ENCODE peak calls at places on chromosome 10, in four cellular contexts. One of them, this sample, is unnamed.

GRCh38 chr10:6347391-6347951 is 144.7 kb downstream of the PFKFB3 start:
- DNase-seq in T-cell: peak; percentile 69
- DNase-seq in SK-MEL-5: no peak
- DNase-seq in bronchial epithelial cell: no peak
- DNase-seq in this sample: no peak

GRCh38 chr10:23525406-23525805 is 86.5 kb downstream of the OTUD1 start:
- DNase-seq in bronchial epithelial cell: peak; percentile 63
- DNase-seq in SK-MEL-5: peak; percentile 60
- DNase-seq in T-cell: no peak
- DNase-seq in this sample: peak; percentile 31

GRCh38 chr10:116115797-116116196 is 157.2 kb downstream of the GFRA1 start:
- DNase-seq in T-cell: no peak
- DNase-seq in bronchial epithelial cell: no peak
- DNase-seq in SK-MEL-5: no peak
- DNase-seq in this sample: no peak

GRCh38 chr10:75207079-75207867 is 3.3 kb upstream of the VDAC2 start:
- DNase-seq in SK-MEL-5: no peak
- DNase-seq in T-cell: no peak
- DNase-seq in bronchial epithelial cell: no peak
- DNase-seq in this sample: no peak

GRCh38 chr10:70328987-70329386 is 45.2 kb upstream of the NPFFR1 start:
- DNase-seq in bronchial epithelial cell: peak; percentile 58
- DNase-seq in SK-MEL-5: no peak
- DNase-seq in T-cell: no peak
- DNase-seq in this sample: no peak

GRCh38 chr10:42754155-42755027 is 28.2 kb upstream of the BMS1 start:
- DNase-seq in T-cell: peak; percentile 35
- DNase-seq in bronchial epithelial cell: no peak
- DNase-seq in SK-MEL-5: no peak
- DNase-seq in this sample: peak; percentile 39

GRCh38 chr10:24519950-24520349 is 203.7 kb downstream of the ARHGAP21 start:
- DNase-seq in T-cell: peak; percentile 50
- DNase-seq in bronchial epithelial cell: no peak
- DNase-seq in SK-MEL-5: peak; percentile 55
- DNase-seq in this sample: no peak

GRCh38 chr10:103871006-103871405 is 15.6 kb upstream of the SH3PXD2A start:
- DNase-seq in bronchial epithelial cell: peak; percentile 34
- DNase-seq in T-cell: no peak
- DNase-seq in SK-MEL-5: no peak
- DNase-seq in this sample: no peak

GRCh38 chr10:108735380-108735779 is 1187.9 kb downstream of the XPNPEP1 start:
- DNase-seq in SK-MEL-5: no peak
- DNase-seq in bronchial epithelial cell: peak; percentile 23
- DNase-seq in T-cell: no peak
- DNase-seq in this sample: no peak

GRCh38 chr10:60367431-60367830 is 22.2 kb downstream of the ANK3 start:
- DNase-seq in bronchial epithelial cell: no peak
- DNase-seq in SK-MEL-5: no peak
- DNase-seq in T-cell: no peak
- DNase-seq in this sample: no peak

GRCh38 chr10:71260622-71261325 is 48.4 kb downstream of the UNC5B start:
- DNase-seq in T-cell: no peak
- DNase-seq in bronchial epithelial cell: peak; percentile 81
- DNase-seq in SK-MEL-5: no peak
- DNase-seq in this sample: no peak

GRCh38 chr10:64733980-64734379 is 1212.8 kb downstream of the REEP3 start:
- DNase-seq in SK-MEL-5: peak; percentile 37
- DNase-seq in T-cell: no peak
- DNase-seq in bronchial epithelial cell: peak; percentile 29
- DNase-seq in this sample: no peak

GRCh38 chr10:88048312-88048711 is 184.9 kb downstream of the PTEN start:
- DNase-seq in T-cell: no peak
- DNase-seq in SK-MEL-5: no peak
- DNase-seq in bronchial epithelial cell: peak; percentile 36
- DNase-seq in this sample: no peak

GRCh38 chr10:13831711-13832110 is 244.9 kb downstream of the PRPF18 start:
- DNase-seq in bronchial epithelial cell: no peak
- DNase-seq in T-cell: no peak
- DNase-seq in SK-MEL-5: no peak
- DNase-seq in this sample: no peak

GRCh38 chr10:103197177-103197576 is 4.1 kb upstream of the NT5C2 start:
- DNase-seq in SK-MEL-5: peak; percentile 56
- DNase-seq in T-cell: no peak
- DNase-seq in bronchial epithelial cell: peak; percentile 77
- DNase-seq in this sample: no peak

GRCh38 chr10:88866454-88866853 is 13.6 kb upstream of the STAMBPL1 start:
- DNase-seq in T-cell: no peak
- DNase-seq in SK-MEL-5: no peak
- DNase-seq in bronchial epithelial cell: peak; percentile 58
- DNase-seq in this sample: no peak

GRCh38 chr10:58435297-58435696 is 50.1 kb downstream of the TFAM start:
- DNase-seq in SK-MEL-5: peak; percentile 92
- DNase-seq in bronchial epithelial cell: peak; percentile 97
- DNase-seq in T-cell: no peak
- DNase-seq in this sample: no peak

GRCh38 chr10:117221156-117221711 is 19.7 kb upstream of the SLC18A2 start:
- DNase-seq in bronchial epithelial cell: peak; percentile 82
- DNase-seq in SK-MEL-5: no peak
- DNase-seq in T-cell: no peak
- DNase-seq in this sample: no peak

GRCh38 chr10:23331567-23332290 is 12.9 kb downstream of the C10orf67 start:
- DNase-seq in T-cell: no peak
- DNase-seq in SK-MEL-5: no peak
- DNase-seq in bronchial epithelial cell: peak; percentile 99
- DNase-seq in this sample: no peak

GRCh38 chr10:10869592-10869991 is 148.1 kb upstream of the CELF2 start:
- DNase-seq in bronchial epithelial cell: peak; percentile 82
- DNase-seq in SK-MEL-5: no peak
- DNase-seq in T-cell: no peak
- DNase-seq in this sample: no peak

GRCh38 chr10:127715782-127716378 is 21.1 kb upstream of the FOXI2 start:
- DNase-seq in bronchial epithelial cell: peak; percentile 49
- DNase-seq in SK-MEL-5: peak; percentile 45
- DNase-seq in T-cell: no peak
- DNase-seq in this sample: no peak

GRCh38 chr10:83677795-83678194 is 461.5 kb upstream of the GHITM start:
- DNase-seq in bronchial epithelial cell: no peak
- DNase-seq in T-cell: no peak
- DNase-seq in SK-MEL-5: no peak
- DNase-seq in this sample: no peak

GRCh38 chr10:46516660-46517416 is 39.6 kb downstream of the GPRIN2 start:
- DNase-seq in T-cell: no peak
- DNase-seq in bronchial epithelial cell: peak; percentile 89
- DNase-seq in SK-MEL-5: no peak
- DNase-seq in this sample: no peak

GRCh38 chr10:69338547-69339450 is 60.5 kb downstream of the HK1 start:
- DNase-seq in bronchial epithelial cell: no peak
- DNase-seq in T-cell: no peak
- DNase-seq in SK-MEL-5: no peak
- DNase-seq in this sample: no peak

GRCh38 chr10:132418520-132419416 is 21.8 kb downstream of the PWWP2B start:
- DNase-seq in bronchial epithelial cell: peak; percentile 32
- DNase-seq in SK-MEL-5: no peak
- DNase-seq in T-cell: no peak
- DNase-seq in this sample: peak; percentile 91

GRCh38 chr10:44830022-44830421 is 81.1 kb upstream of the TMEM72 start:
- DNase-seq in T-cell: no peak
- DNase-seq in SK-MEL-5: no peak
- DNase-seq in bronchial epithelial cell: peak; percentile 64
- DNase-seq in this sample: no peak

GRCh38 chr10:31000867-31001266 is 30.8 kb downstream of the ZNF438 start:
- DNase-seq in T-cell: no peak
- DNase-seq in SK-MEL-5: no peak
- DNase-seq in bronchial epithelial cell: no peak
- DNase-seq in this sample: no peak

GRCh38 chr10:47425813-47426419 is 41.8 kb upstream of the ZNF488 start:
- DNase-seq in T-cell: no peak
- DNase-seq in SK-MEL-5: no peak
- DNase-seq in bronchial epithelial cell: no peak
- DNase-seq in this sample: no peak

GRCh38 chr10:12503311-12503710 is 154.0 kb downstream of the CAMK1D start:
- DNase-seq in T-cell: no peak
- DNase-seq in SK-MEL-5: no peak
- DNase-seq in bronchial epithelial cell: no peak
- DNase-seq in this sample: no peak

GRCh38 chr10:99304027-99304856 is 24.9 kb upstream of the CNNM1 start:
- DNase-seq in bronchial epithelial cell: no peak
- DNase-seq in SK-MEL-5: no peak
- DNase-seq in T-cell: no peak
- DNase-seq in this sample: peak; percentile 36

GRCh38 chr10:120948889-120949382 is 97.8 kb downstream of the WDR11 start:
- DNase-seq in SK-MEL-5: peak; percentile 54
- DNase-seq in bronchial epithelial cell: no peak
- DNase-seq in T-cell: peak; percentile 41
- DNase-seq in this sample: peak; percentile 90

GRCh38 chr10:18949391-18949790 is 99.2 kb upstream of the MALRD1 start:
- DNase-seq in bronchial epithelial cell: no peak
- DNase-seq in SK-MEL-5: no peak
- DNase-seq in T-cell: no peak
- DNase-seq in this sample: no peak

GRCh38 chr10:61795551-61795950 is 105.9 kb upstream of the ARID5B start:
- DNase-seq in bronchial epithelial cell: no peak
- DNase-seq in SK-MEL-5: peak; percentile 26
- DNase-seq in T-cell: no peak
- DNase-seq in this sample: no peak

This sample was measured in pancreas.